ENCODE peak calls at places on chromosomes 2 and 18, in four cellular contexts. Y is body of pancreas, A is testis, W is A549. X is an unnamed sample.

GRCh38 chr2:240435457-240435954 is at the start of gene GPC1:
- DNase-seq in Y (peak; percentile 76), A (peak; percentile 72), W (peak; percentile 82), X (peak; percentile 85)

GRCh38 chr2:214630402-214631035 is 179.0 kb downstream of the BARD1 start:
- DNase-seq in Y (no peak), A (no peak), W (no peak), X (no peak)

GRCh38 chr18:11310476-11311086 is 161.2 kb upstream of the PIEZO2 start:
- DNase-seq in Y (peak; percentile 52), A (peak; percentile 79), W (peak; percentile 52), X (no peak)

GRCh38 chr18:10124557-10124956 is 210.7 kb downstream of the VAPA start:
- DNase-seq in Y (no peak), A (no peak), W (no peak), X (no peak)

GRCh38 chr2:10431797-10432196 is 16.3 kb downstream of the ODC1 start:
- DNase-seq in Y (no peak), A (no peak), W (no peak), X (peak; percentile 69)

GRCh38 chr2:61763605-61764034 is 90.2 kb downstream of the FAM161A start:
- DNase-seq in Y (peak; percentile 88), A (peak; percentile 87), W (peak; percentile 93), X (peak; percentile 89)

GRCh38 chr2:1586946-1587840 is 157.1 kb downstream of the PXDN start:
- DNase-seq in Y (no peak), A (no peak), W (peak; percentile 18), X (peak; percentile 59)

GRCh38 chr2:174597347-174598047 is at the start of gene WIPF1:
- DNase-seq in Y (no peak), A (no peak), W (no peak), X (no peak)

DNA sequence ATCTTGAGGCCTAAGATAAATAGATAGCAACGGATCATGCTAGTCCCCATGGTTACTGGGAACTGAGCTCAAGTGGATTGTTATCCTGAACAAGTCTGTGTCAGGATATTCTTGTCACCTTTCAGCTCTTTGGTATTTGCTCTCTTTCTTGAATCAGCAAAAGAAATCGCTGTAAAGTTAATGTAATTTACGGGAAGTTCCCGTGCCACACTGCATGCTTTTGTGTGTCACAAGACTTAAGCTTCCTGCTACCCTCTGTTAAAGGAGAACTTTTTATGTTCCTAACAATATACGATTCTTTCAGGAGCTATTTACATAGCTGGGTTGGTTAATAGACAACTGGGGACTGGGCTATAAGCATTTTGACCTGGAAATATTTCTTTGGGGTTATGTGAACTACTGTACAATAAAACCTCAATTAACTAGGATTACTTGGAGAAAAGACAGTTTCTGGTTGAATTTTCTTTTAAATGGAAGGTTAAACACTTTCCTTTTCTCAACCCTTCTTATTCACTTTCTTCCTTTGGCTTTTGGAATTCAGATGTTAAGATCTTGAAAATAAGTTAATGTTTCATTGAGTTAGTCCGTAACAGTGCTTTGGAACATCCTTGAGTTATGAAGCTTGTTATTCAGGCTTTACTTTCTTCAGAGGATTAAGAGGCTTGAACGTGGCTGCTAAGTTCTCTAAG is 151.2 kb downstream of the FMNL2 start:
- DNase-seq in Y (no peak), A (no peak), W (peak; percentile 68), X (no peak)
- H3K4me1 ChIP-seq in Y (peaks cover 27% of the 10 kb centered on the region), A (peaks cover 11% of the 10 kb centered on the region), W (peaks cover 62% of the 10 kb centered on the region), X (peaks cover 22% of the 10 kb centered on the region)

GRCh38 chr2:102141915-102142828 is at the start of gene IL1R1:
- DNase-seq in Y (peak; percentile 81), A (peak; percentile 81), W (peak; percentile 59), X (peak; percentile 92)
- TF ChIP-seq POLR2A in Y (peak; percentile 84), A (no peak), W (peak; percentile 37), X (peak; percentile 60)

GRCh38 chr2:64831134-64831976 is 157.8 kb upstream of the SLC1A4 start:
- DNase-seq in Y (peak; percentile 76), A (peak; percentile 84), W (peak; percentile 97), X (peak; percentile 92)
- H3K4me3 ChIP-seq in Y (no peak overlapping the region), A (no peak overlapping the region), W (peak overlapping the region; percentile 11), X (no peak overlapping the region)

GRCh38 chr2:120264995-120265394 is 12.3 kb downstream of the RALB start:
- DNase-seq in Y (no peak), A (no peak), W (no peak), X (no peak)

GRCh38 chr2:120260736-120261135 is 8.1 kb downstream of the RALB start:
- DNase-seq in Y (no peak), A (no peak), W (no peak), X (no peak)

GRCh38 chr2:120262761-120263428 is 10.2 kb downstream of the RALB start:
- DNase-seq in Y (no peak), A (peak; percentile 38), W (no peak), X (no peak)

GRCh38 chr2:120261387-120262006 is 8.8 kb downstream of the RALB start:
- DNase-seq in Y (no peak), A (no peak), W (no peak), X (no peak)

DNA sequence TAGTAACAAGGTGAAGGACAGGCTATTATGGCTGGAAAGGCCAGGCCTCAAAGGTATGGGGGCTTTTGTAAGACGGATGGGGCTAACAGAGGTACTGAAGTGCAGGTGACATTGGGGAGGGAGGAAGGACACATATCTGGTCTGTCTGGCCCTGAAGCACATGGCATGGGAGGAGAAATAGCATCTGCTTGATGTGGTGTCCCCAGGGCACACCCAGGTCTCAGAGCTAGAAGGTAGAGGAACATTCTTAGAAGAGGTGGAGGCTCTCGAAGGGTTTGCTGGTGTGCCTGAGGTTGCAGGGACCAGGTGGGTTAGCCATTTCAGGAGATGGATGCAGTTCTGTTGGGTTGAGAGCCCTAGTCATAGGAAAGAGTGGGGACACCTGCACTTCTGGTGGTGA is 9.5 kb downstream of the RALB start:
- DNase-seq in Y (no peak), A (no peak), W (no peak), X (no peak)
- H3K4me1 ChIP-seq in Y (no peaks in the 10 kb centered on the region), A (peaks cover 16% of the 10 kb centered on the region), W (no peaks in the 10 kb centered on the region), X (peaks cover 19% of the 10 kb centered on the region)

GRCh38 chr2:160097329-160097728 is 34.9 kb upstream of the PLA2R1 start:
- DNase-seq in Y (no peak), A (no peak), W (no peak), X (no peak)
- TF ChIP-seq POLR2A in Y (no peak), A (no peak), W (no peak), X (no peak)

X was measured in spleen.